ENCODE peak calls at places on chromosomes 7 and 10, in nine cellular contexts. One of them, this sample, is unnamed. For H3K9me3 and H3K4me1, the result is how much of the 10 kb centered on the place peaks cover.

GRCh38 chr10:125633517-125633999 is 49.4 kb downstream of the TEX36 start:
- DNase-seq in hepatocyte: no peak
- DNase-seq in CD8-positive, alpha-beta memory T cell: no peak
- DNase-seq in heart left ventricle: no peak
- DNase-seq in A549: peak
- DNase-seq in BE2C: no peak
- DNase-seq in GM23248: no peak
- DNase-seq in right lobe of liver: no peak
- DNase-seq in astrocyte: peak
- DNase-seq in this sample: peak

GRCh38 chr10:60810437-60811182 is 32.3 kb downstream of the CDK1 start:
- DNase-seq in heart left ventricle: no peak
- DNase-seq in hepatocyte: peak
- DNase-seq in BE2C: no peak
- DNase-seq in astrocyte: peak
- DNase-seq in A549: peak
- DNase-seq in GM23248: peak
- DNase-seq in right lobe of liver: no peak
- DNase-seq in CD8-positive, alpha-beta memory T cell: no peak
- DNase-seq in this sample: peak

GRCh38 chr7:1940402-1940786 is 270.3 kb downstream of the ELFN1 start:
- DNase-seq in GM23248: peak
- DNase-seq in BE2C: no peak
- DNase-seq in A549: no peak
- DNase-seq in heart left ventricle: peak
- DNase-seq in hepatocyte: no peak
- DNase-seq in CD8-positive, alpha-beta memory T cell: peak
- DNase-seq in astrocyte: peak
- DNase-seq in right lobe of liver: peak
- DNase-seq in this sample: peak

GRCh38 chr7:129085148-129085547 is 30.2 kb upstream of the TNPO3 start:
- DNase-seq in BE2C: no peak
- DNase-seq in CD8-positive, alpha-beta memory T cell: no peak
- DNase-seq in right lobe of liver: no peak
- DNase-seq in heart left ventricle: no peak
- DNase-seq in astrocyte: no peak
- DNase-seq in A549: no peak
- DNase-seq in GM23248: no peak
- DNase-seq in hepatocyte: no peak
- DNase-seq in this sample: no peak

GRCh38 chr7:25894002-25894901 is 257.7 kb upstream of the NFE2L3 start:
- DNase-seq in heart left ventricle: no peak
- DNase-seq in BE2C: peak
- DNase-seq in GM23248: peak
- DNase-seq in hepatocyte: peak
- DNase-seq in A549: peak
- DNase-seq in right lobe of liver: peak
- DNase-seq in CD8-positive, alpha-beta memory T cell: peak
- DNase-seq in astrocyte: no peak
- DNase-seq in this sample: peak

GRCh38 chr10:121536271-121536918 is 61.8 kb downstream of the FGFR2 start:
- DNase-seq in right lobe of liver: no peak
- DNase-seq in hepatocyte: no peak
- DNase-seq in A549: no peak
- DNase-seq in heart left ventricle: no peak
- DNase-seq in GM23248: peak
- DNase-seq in astrocyte: peak
- DNase-seq in BE2C: no peak
- DNase-seq in CD8-positive, alpha-beta memory T cell: no peak
- DNase-seq in this sample: no peak

GRCh38 chr7:45863715-45864114 is 9.2 kb downstream of the CCDC201 start:
- DNase-seq in right lobe of liver: no peak
- DNase-seq in CD8-positive, alpha-beta memory T cell: no peak
- DNase-seq in hepatocyte: no peak
- DNase-seq in astrocyte: no peak
- DNase-seq in heart left ventricle: no peak
- DNase-seq in A549: no peak
- DNase-seq in BE2C: no peak
- DNase-seq in GM23248: peak
- DNase-seq in this sample: no peak

GRCh38 chr7:7790041-7790751 is 71.8 kb upstream of the RPA3 start:
- DNase-seq in hepatocyte: no peak
- DNase-seq in GM23248: no peak
- DNase-seq in heart left ventricle: no peak
- DNase-seq in A549: no peak
- DNase-seq in right lobe of liver: no peak
- DNase-seq in CD8-positive, alpha-beta memory T cell: no peak
- DNase-seq in astrocyte: no peak
- DNase-seq in BE2C: no peak
- DNase-seq in this sample: no peak

GRCh38 chr7:41835977-41836530 is 133.2 kb upstream of the INHBA start:
- DNase-seq in CD8-positive, alpha-beta memory T cell: no peak
- DNase-seq in A549: no peak
- DNase-seq in BE2C: no peak
- DNase-seq in right lobe of liver: no peak
- DNase-seq in GM23248: no peak
- DNase-seq in hepatocyte: no peak
- DNase-seq in heart left ventricle: no peak
- DNase-seq in astrocyte: peak
- DNase-seq in this sample: no peak

GRCh38 chr10:71392791-71393781 is 3.6 kb upstream of the CDH23 start:
- DNase-seq in BE2C: no peak
- DNase-seq in right lobe of liver: no peak
- DNase-seq in A549: no peak
- DNase-seq in CD8-positive, alpha-beta memory T cell: no peak
- DNase-seq in astrocyte: no peak
- DNase-seq in GM23248: no peak
- DNase-seq in heart left ventricle: no peak
- DNase-seq in hepatocyte: no peak
- DNase-seq in this sample: no peak

GRCh38 chr7:27160546-27161213 is 4.2 kb upstream of the HOXA7 start:
- DNase-seq in right lobe of liver: peak
- DNase-seq in hepatocyte: peak
- DNase-seq in GM23248: peak
- DNase-seq in A549: peak
- DNase-seq in BE2C: peak
- DNase-seq in heart left ventricle: peak
- DNase-seq in CD8-positive, alpha-beta memory T cell: peak
- DNase-seq in astrocyte: peak
- DNase-seq in this sample: peak

GRCh38 chr7:47392241-47392759 is 189.6 kb downstream of the TNS3 start:
- DNase-seq in heart left ventricle: peak
- DNase-seq in astrocyte: peak
- DNase-seq in GM23248: peak
- DNase-seq in CD8-positive, alpha-beta memory T cell: no peak
- DNase-seq in A549: no peak
- DNase-seq in hepatocyte: peak
- DNase-seq in BE2C: no peak
- DNase-seq in right lobe of liver: no peak
- DNase-seq in this sample: no peak

GRCh38 chr7:92461027-92462003 is 14.0 kb downstream of the GATAD1 start:
- DNase-seq in CD8-positive, alpha-beta memory T cell: no peak
- DNase-seq in hepatocyte: peak
- DNase-seq in A549: peak
- DNase-seq in astrocyte: peak
- DNase-seq in BE2C: peak
- DNase-seq in heart left ventricle: no peak
- DNase-seq in right lobe of liver: no peak
- DNase-seq in GM23248: peak
- DNase-seq in this sample: peak

GRCh38 chr10:48357631-48358030 is 51.2 kb downstream of the MAPK8 start:
- DNase-seq in GM23248: no peak
- DNase-seq in CD8-positive, alpha-beta memory T cell: no peak
- DNase-seq in hepatocyte: no peak
- DNase-seq in heart left ventricle: no peak
- DNase-seq in A549: no peak
- DNase-seq in astrocyte: no peak
- DNase-seq in BE2C: no peak
- DNase-seq in right lobe of liver: no peak
- DNase-seq in this sample: no peak

GRCh38 chr10:86346169-86346793 is 20.3 kb downstream of the GRID1 start:
- DNase-seq in CD8-positive, alpha-beta memory T cell: peak
- DNase-seq in right lobe of liver: no peak
- DNase-seq in GM23248: no peak
- DNase-seq in astrocyte: no peak
- DNase-seq in hepatocyte: no peak
- DNase-seq in A549: no peak
- DNase-seq in heart left ventricle: peak
- DNase-seq in BE2C: peak
- DNase-seq in this sample: no peak

GRCh38 chr10:69145864-69146263 is 21.9 kb downstream of the VPS26A start:
- DNase-seq in right lobe of liver: no peak
- DNase-seq in hepatocyte: no peak
- DNase-seq in CD8-positive, alpha-beta memory T cell: no peak
- DNase-seq in GM23248: no peak
- DNase-seq in BE2C: no peak
- DNase-seq in astrocyte: no peak
- DNase-seq in heart left ventricle: no peak
- DNase-seq in A549: no peak
- DNase-seq in this sample: no peak
- H3K9me3 ChIP-seq in right lobe of liver: under half
- H3K9me3 ChIP-seq in hepatocyte: under half
- H3K9me3 ChIP-seq in CD8-positive, alpha-beta memory T cell: under half
- H3K9me3 ChIP-seq in GM23248: under half
- H3K9me3 ChIP-seq in BE2C: under half
- H3K9me3 ChIP-seq in astrocyte: under half
- H3K9me3 ChIP-seq in heart left ventricle: under half
- H3K9me3 ChIP-seq in A549: under half
- H3K9me3 ChIP-seq in this sample: under half

DNA sequence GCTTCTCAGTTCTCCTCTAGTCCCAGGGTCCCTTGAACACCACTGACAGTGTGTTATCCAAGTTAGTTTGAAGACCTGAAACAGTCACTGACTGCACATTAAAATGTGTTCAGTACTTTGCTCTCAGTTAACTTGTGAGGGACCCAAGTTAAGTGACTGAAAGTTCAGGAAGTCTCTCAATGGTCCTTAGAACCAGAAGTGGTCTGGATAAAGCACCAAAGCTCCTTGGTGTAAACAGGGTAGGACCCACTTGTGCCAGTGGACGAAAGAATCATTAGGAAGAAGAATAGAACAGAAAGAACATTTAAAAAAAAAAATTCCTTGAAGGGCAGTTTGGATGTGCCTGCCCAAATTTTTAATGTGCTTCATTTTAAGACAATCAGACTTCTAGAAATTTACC is 45.1 kb downstream of the NOD1 start:
- DNase-seq in A549: no peak
- DNase-seq in astrocyte: no peak
- DNase-seq in heart left ventricle: no peak
- DNase-seq in BE2C: no peak
- DNase-seq in GM23248: no peak
- DNase-seq in hepatocyte: no peak
- DNase-seq in CD8-positive, alpha-beta memory T cell: no peak
- DNase-seq in right lobe of liver: no peak
- DNase-seq in this sample: no peak
- H3K4me1 ChIP-seq in A549: under half
- H3K4me1 ChIP-seq in astrocyte: under half
- H3K4me1 ChIP-seq in heart left ventricle: under half
- H3K4me1 ChIP-seq in BE2C: under half
- H3K4me1 ChIP-seq in GM23248: under half
- H3K4me1 ChIP-seq in hepatocyte: under half
- H3K4me1 ChIP-seq in CD8-positive, alpha-beta memory T cell: under half
- H3K4me1 ChIP-seq in right lobe of liver: under half
- H3K4me1 ChIP-seq in this sample: under half

DNA sequence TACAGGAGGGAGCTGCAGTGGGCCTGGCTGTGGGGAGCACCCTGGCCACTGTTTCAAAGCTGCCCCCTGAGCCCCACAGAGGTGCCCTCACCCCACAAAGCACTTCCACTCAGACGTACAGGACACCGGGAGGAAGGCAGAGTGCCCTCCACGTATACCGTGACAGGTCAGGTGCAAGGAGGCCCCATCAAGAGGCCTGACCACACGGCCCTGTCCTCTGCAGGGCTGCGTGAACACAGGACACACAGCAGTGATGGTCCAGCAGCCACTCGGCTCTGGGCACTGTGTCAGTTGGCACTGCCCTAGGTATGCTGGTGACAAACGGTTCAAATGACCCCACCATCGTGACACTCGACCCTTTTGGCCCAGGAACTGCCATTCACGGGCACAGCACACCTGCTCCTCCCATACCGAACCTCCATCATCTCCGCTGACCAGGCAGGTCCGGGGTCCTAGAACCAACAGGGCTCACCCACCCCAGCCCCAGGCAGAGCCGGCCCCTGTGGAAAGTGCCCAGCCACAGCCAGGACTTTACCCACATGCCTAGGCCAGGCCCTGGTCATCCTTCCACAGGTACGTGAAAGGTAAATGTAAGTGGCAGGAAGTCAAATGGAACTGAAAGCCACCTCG is 560.9 kb downstream of the PTPRN2 start:
- DNase-seq in GM23248: no peak
- DNase-seq in right lobe of liver: no peak
- DNase-seq in hepatocyte: no peak
- DNase-seq in astrocyte: no peak
- DNase-seq in heart left ventricle: peak
- DNase-seq in CD8-positive, alpha-beta memory T cell: no peak
- DNase-seq in A549: no peak
- DNase-seq in BE2C: no peak
- DNase-seq in this sample: no peak
- H3K9me3 ChIP-seq in GM23248: under half
- H3K9me3 ChIP-seq in right lobe of liver: under half
- H3K9me3 ChIP-seq in hepatocyte: under half
- H3K9me3 ChIP-seq in astrocyte: under half
- H3K9me3 ChIP-seq in heart left ventricle: under half
- H3K9me3 ChIP-seq in CD8-positive, alpha-beta memory T cell: under half
- H3K9me3 ChIP-seq in A549: under half
- H3K9me3 ChIP-seq in BE2C: under half
- H3K9me3 ChIP-seq in this sample: under half

GRCh38 chr10:5565671-5566581 is 41.2 kb downstream of the CALML3 start:
- DNase-seq in right lobe of liver: no peak
- DNase-seq in GM23248: peak
- DNase-seq in A549: no peak
- DNase-seq in hepatocyte: no peak
- DNase-seq in astrocyte: peak
- DNase-seq in BE2C: no peak
- DNase-seq in heart left ventricle: peak
- DNase-seq in CD8-positive, alpha-beta memory T cell: no peak
- DNase-seq in this sample: peak

GRCh38 chr10:5563237-5563961 is 38.6 kb downstream of the CALML3 start:
- DNase-seq in A549: no peak
- DNase-seq in hepatocyte: no peak
- DNase-seq in heart left ventricle: peak
- DNase-seq in BE2C: no peak
- DNase-seq in astrocyte: no peak
- DNase-seq in CD8-positive, alpha-beta memory T cell: no peak
- DNase-seq in right lobe of liver: no peak
- DNase-seq in GM23248: peak
- DNase-seq in this sample: no peak

GRCh38 chr10:5565205-5565545 is 40.4 kb downstream of the CALML3 start:
- DNase-seq in hepatocyte: no peak
- DNase-seq in astrocyte: no peak
- DNase-seq in A549: no peak
- DNase-seq in right lobe of liver: no peak
- DNase-seq in heart left ventricle: peak
- DNase-seq in GM23248: no peak
- DNase-seq in CD8-positive, alpha-beta memory T cell: no peak
- DNase-seq in BE2C: no peak
- DNase-seq in this sample: peak

GRCh38 chr10:5564537-5565204 is 39.9 kb downstream of the CALML3 start:
- DNase-seq in CD8-positive, alpha-beta memory T cell: no peak
- DNase-seq in A549: no peak
- DNase-seq in hepatocyte: no peak
- DNase-seq in GM23248: no peak
- DNase-seq in BE2C: no peak
- DNase-seq in astrocyte: no peak
- DNase-seq in right lobe of liver: no peak
- DNase-seq in heart left ventricle: peak
- DNase-seq in this sample: no peak

GRCh38 chr10:5563991-5564536 is 39.3 kb downstream of the CALML3 start:
- DNase-seq in right lobe of liver: no peak
- DNase-seq in BE2C: no peak
- DNase-seq in GM23248: peak
- DNase-seq in astrocyte: peak
- DNase-seq in CD8-positive, alpha-beta memory T cell: peak
- DNase-seq in heart left ventricle: peak
- DNase-seq in A549: no peak
- DNase-seq in hepatocyte: no peak
- DNase-seq in this sample: no peak
- H3K4me1 ChIP-seq in right lobe of liver: under half
- H3K4me1 ChIP-seq in BE2C: under half
- H3K4me1 ChIP-seq in GM23248: half or more
- H3K4me1 ChIP-seq in astrocyte: half or more
- H3K4me1 ChIP-seq in CD8-positive, alpha-beta memory T cell: under half
- H3K4me1 ChIP-seq in heart left ventricle: under half
- H3K4me1 ChIP-seq in A549: under half
- H3K4me1 ChIP-seq in hepatocyte: under half
- H3K4me1 ChIP-seq in this sample: under half